ENCODE peak calls at places on chromosome 22, in four cellular contexts. R is K562, E is H1, K is HepG2. L is an unnamed sample.

GRCh38 chr22:23970201-23970641 is 3.5 kb downstream of the DDTL start:
- DNase-seq in K (no peak), E (no peak), R (peak), L (no peak)

GRCh38 chr22:46416537-46417267 is 81.2 kb downstream of the TRMU start:
- DNase-seq in E (no peak), R (no peak), K (no peak), L (no peak)

GRCh38 chr22:43242627-43243026 is 55.7 kb upstream of the TTLL12 start:
- DNase-seq in K (peak), E (no peak), R (no peak), L (no peak)

GRCh38 chr22:26587991-26588613 is 1.8 kb downstream of the TPST2 start:
- DNase-seq in K (no peak), R (no peak), E (no peak), L (no peak)

GRCh38 chr22:47174671-47175111 is 412.2 kb downstream of the TBC1D22A start:
- DNase-seq in K (no peak), R (no peak), E (no peak), L (no peak)

GRCh38 chr22:22942511-22943329 is 55.1 kb downstream of the IGLL5 start:
- DNase-seq in R (peak), K (peak), E (no peak), L (peak)

GRCh38 chr22:37611202-37611601 is 2.6 kb downstream of the GGA1 start:
- DNase-seq in R (no peak), K (no peak), E (no peak), L (no peak)

GRCh38 chr22:24410110-24410856 is 17.1 kb upstream of the ADORA2A start:
- DNase-seq in K (no peak), E (no peak), R (no peak), L (no peak)

GRCh38 chr22:20956258-20957117 is 10.6 kb upstream of the AIFM3 start:
- DNase-seq in R (no peak), K (peak), E (no peak), L (peak)

GRCh38 chr22:19450363-19451175 is 3.1 kb upstream of the C22orf39 start:
- DNase-seq in E (no peak), R (no peak), K (no peak), L (no peak)

GRCh38 chr22:45480717-45481116 is 22.0 kb upstream of the FBLN1 start:
- DNase-seq in R (no peak), E (no peak), K (no peak), L (no peak)

GRCh38 chr22:26321469-26321913 is 107.6 kb upstream of the ASPHD2 start:
- DNase-seq in E (no peak), K (no peak), R (peak), L (no peak)

GRCh38 chr22:22201185-22201924 is 43.2 kb upstream of the VPREB1 start:
- DNase-seq in E (peak), R (peak), K (peak), L (peak)

GRCh38 chr22:19035474-19036228 is 86.6 kb downstream of the DGCR2 start:
- DNase-seq in E (no peak), R (peak), K (no peak), L (peak)

GRCh38 chr22:26324150-26324549 is 104.9 kb upstream of the ASPHD2 start:
- DNase-seq in E (no peak), R (no peak), K (no peak), L (no peak)

GRCh38 chr22:41857160-41857859 is 24.4 kb downstream of the SREBF2 start:
- DNase-seq in R (peak), E (peak), K (peak), L (peak)

GRCh38 chr22:34414467-34415440 is 494.5 kb upstream of the LARGE1 start:
- DNase-seq in E (peak), K (peak), R (peak), L (peak)

GRCh38 chr22:44365832-44366231 is 53.1 kb upstream of the SHISAL1 start:
- DNase-seq in K (no peak), R (no peak), E (no peak), L (no peak)
- TF ChIP-seq CHD2 in K (no peak), R (no peak), E (no peak), L (no peak)

GRCh38 chr22:50000587-50001387 is 11.8 kb downstream of the IL17REL start:
- DNase-seq in K (no peak), E (no peak), R (no peak), L (no peak)

GRCh38 chr22:50002791-50003190 is 9.8 kb downstream of the IL17REL start:
- DNase-seq in K (no peak), R (no peak), E (no peak), L (no peak)

GRCh38 chr22:49999063-49999900 is 13.3 kb downstream of the IL17REL start:
- DNase-seq in K (no peak), E (no peak), R (peak), L (no peak)

GRCh38 chr22:49999901-50000586 is 12.5 kb downstream of the IL17REL start:
- DNase-seq in R (no peak), E (no peak), K (no peak), L (no peak)

DNA sequence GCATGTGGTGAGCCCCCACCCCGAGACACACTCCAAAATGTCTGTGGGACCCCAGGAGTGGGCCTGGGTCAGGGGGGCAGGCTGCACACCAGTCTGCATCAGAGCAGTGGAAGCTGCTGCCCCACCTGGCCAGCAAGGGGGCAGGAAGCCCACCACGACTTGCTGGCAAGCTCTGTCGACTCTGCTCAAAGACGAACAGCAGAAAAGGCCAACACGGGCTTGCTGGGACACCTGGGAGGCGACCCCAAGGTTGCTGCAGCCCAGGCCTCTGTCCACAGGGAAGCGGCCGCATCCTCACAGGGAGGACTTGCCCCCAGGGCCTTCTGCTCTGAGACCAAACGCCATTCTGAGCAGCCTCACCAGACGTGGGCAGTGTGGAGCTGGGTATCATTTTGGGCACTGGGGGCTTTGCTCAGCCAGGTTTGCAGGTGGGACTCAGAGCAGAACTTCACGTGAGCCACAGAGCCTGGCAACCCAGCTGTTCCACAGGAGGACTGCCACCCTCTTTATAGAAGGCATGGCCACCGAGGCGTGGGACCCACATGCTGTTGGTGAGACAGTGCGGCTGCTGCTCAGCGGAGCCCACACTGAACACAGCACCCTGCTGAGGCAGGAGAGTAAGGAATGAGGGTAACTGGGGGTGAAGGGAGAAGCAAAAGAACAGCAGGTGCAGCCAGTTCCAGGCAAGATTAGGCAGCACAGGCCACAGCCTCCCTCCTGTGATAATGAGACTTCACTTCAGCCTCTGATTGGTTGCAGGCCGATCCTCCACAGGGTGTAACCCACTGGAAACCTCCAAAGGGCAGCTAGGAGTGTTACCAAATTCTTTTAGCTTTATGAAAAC is 11.0 kb downstream of the IL17REL start:
- DNase-seq in K (no peak), E (no peak), R (peak), L (no peak)
- TF ChIP-seq RNF2 in K (no peak), E (no peak), R (no peak), L (no peak)

GRCh38 chr22:29661355-29661754 is 57.9 kb downstream of the NF2 start:
- DNase-seq in K (no peak), E (no peak), R (no peak), L (no peak)
- TF ChIP-seq CEBPB in K (no peak), E (no peak), R (no peak), L (no peak)

GRCh38 chr22:17157714-17158113 is 1.4 kb downstream of the HDHD5 start:
- DNase-seq in E (no peak), K (no peak), R (no peak), L (no peak)

GRCh38 chr22:17161991-17162390 is 2.9 kb upstream of the HDHD5 start:
- DNase-seq in E (no peak), R (no peak), K (no peak), L (no peak)

GRCh38 chr22:17158568-17159503 is at the start of gene HDHD5:
- DNase-seq in K (no peak), R (peak), E (peak), L (peak)

GRCh38 chr22:17158176-17158567 is 905 bp downstream of the HDHD5 start:
- DNase-seq in E (no peak), K (no peak), R (no peak), L (no peak)

DNA sequence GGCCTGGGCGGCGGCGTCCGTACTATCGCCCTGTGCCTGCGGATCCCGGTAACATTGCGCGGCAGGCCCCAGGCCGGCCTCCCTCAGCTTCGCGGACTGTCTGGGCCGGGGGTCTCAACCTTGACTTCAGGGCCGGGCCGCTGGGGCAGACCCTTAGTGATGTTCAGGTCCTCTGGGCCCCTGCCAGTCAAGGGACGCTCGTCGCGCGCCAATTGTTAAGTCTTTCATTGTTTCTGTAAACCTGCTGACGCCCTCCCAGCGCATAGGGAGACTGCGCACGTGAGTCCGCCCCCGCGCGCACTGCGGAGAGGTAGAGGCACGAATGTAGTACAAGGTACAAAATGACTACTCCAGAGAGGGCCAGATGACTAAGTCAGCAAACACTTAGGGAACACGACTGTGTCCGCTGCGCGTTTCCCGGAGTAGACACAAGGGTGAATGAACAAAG is 451 bp upstream of the HDHD5 start:
- DNase-seq in R (no peak), E (no peak), K (no peak), L (peak)
- TF ChIP-seq CHD2 in R (no peak), E (no peak), K (no peak), L (no peak)

GRCh38 chr22:36198936-36199616 is 2.5 kb downstream of the APOL4 start:
- DNase-seq in E (no peak), R (no peak), K (peak), L (no peak)
- TF ChIP-seq RNF2 in E (no peak), R (no peak), K (no peak), L (no peak)

GRCh38 chr22:38923463-38924196 is 33.8 kb upstream of the APOBEC3A start:
- DNase-seq in E (no peak), K (peak), R (peak), L (peak)
- TF ChIP-seq CEBPB in E (no peak), K (no peak), R (no peak), L (no peak)

GRCh38 chr22:30754971-30755759 is 60.5 kb downstream of the OSBP2 start:
- DNase-seq in E (peak), K (peak), R (peak), L (peak)
- TF ChIP-seq CHD2 in E (no peak), K (no peak), R (no peak), L (no peak)

L was measured in A549.